ENCODE peak calls at places on chromosomes 3 and 15, in six cellular contexts. Q is K562, P is H1, X is lower leg skin, D is ovary, T is adrenal gland. R is an unnamed sample.

GRCh38 chr3:128984596-128984995 is 9.3 kb downstream of the CFAP92 start:
- DNase-seq in Q (no peak), P (no peak), X (no peak), D (no peak), T (no peak), R (no peak)

GRCh38 chr3:77707271-77707670 is 667.4 kb downstream of the ROBO2 start:
- DNase-seq in Q (no peak), P (no peak), X (no peak), D (no peak), T (no peak), R (no peak)

GRCh38 chr3:195284842-195285241 is 13.9 kb upstream of the XXYLT1 start:
- DNase-seq in Q (no peak), P (no peak), X (no peak), D (no peak), T (no peak), R (no peak)

GRCh38 chr3:102536479-102536878 is 101.7 kb downstream of the ZPLD1 start:
- DNase-seq in Q (no peak), P (no peak), X (no peak), D (no peak), T (no peak), R (peak)

GRCh38 chr3:192727032-192727847 is at the start of gene FGF12:
- DNase-seq in Q (peak), P (peak), X (no peak), D (peak), T (peak), R (peak)

GRCh38 chr3:52121813-52122212 is 32.4 kb downstream of the POC1A start:
- DNase-seq in Q (no peak), P (no peak), X (no peak), D (no peak), T (no peak), R (no peak)

GRCh38 chr15:36407647-36408046 is 171.8 kb upstream of the CDIN1 start:
- DNase-seq in Q (peak), P (no peak), X (no peak), D (no peak), T (peak), R (no peak)

GRCh38 chr3:175940881-175941280 is 1081.7 kb downstream of the NAALADL2 start:
- DNase-seq in Q (no peak), P (peak), X (no peak), D (no peak), T (no peak), R (no peak)

GRCh38 chr15:77532846-77533245 is 99.9 kb downstream of the LINGO1 start:
- DNase-seq in Q (no peak), P (no peak), X (no peak), D (no peak), T (no peak), R (no peak)

GRCh38 chr15:60859996-60860494 is 369.1 kb downstream of the RORA start:
- DNase-seq in Q (no peak), P (no peak), X (no peak), D (no peak), T (no peak), R (no peak)

GRCh38 chr3:73801444-73801843 is 176.7 kb upstream of the PDZRN3 start:
- DNase-seq in Q (no peak), P (no peak), X (no peak), D (no peak), T (no peak), R (no peak)

GRCh38 chr3:131053021-131053420 is 26.3 kb downstream of the NEK11 start:
- DNase-seq in Q (no peak), P (no peak), X (no peak), D (no peak), T (no peak), R (no peak)

GRCh38 chr3:175193815-175194518 is 334.8 kb downstream of the NAALADL2 start:
- DNase-seq in Q (no peak), P (no peak), X (no peak), D (no peak), T (no peak), R (no peak)

GRCh38 chr15:39682366-39682765 is 100.3 kb downstream of the FSIP1 start:
- DNase-seq in Q (no peak), P (no peak), X (no peak), D (no peak), T (no peak), R (no peak)

GRCh38 chr15:67013696-67014095 is 51.7 kb upstream of the SMAD3 start:
- DNase-seq in Q (no peak), P (peak), X (no peak), D (no peak), T (no peak), R (no peak)

GRCh38 chr15:89822951-89823701 is 8.5 kb upstream of the ANPEP start:
- DNase-seq in Q (no peak), P (no peak), X (no peak), D (no peak), T (no peak), R (no peak)

GRCh38 chr3:149751551-149751950 is 738 bp downstream of the COMMD2 start:
- DNase-seq in Q (no peak), P (no peak), X (no peak), D (no peak), T (no peak), R (no peak)

GRCh38 chr3:81823882-81824395 is 62.5 kb upstream of the GBE1 start:
- DNase-seq in Q (no peak), P (no peak), X (no peak), D (no peak), T (no peak), R (peak)

GRCh38 chr3:119276657-119277056 is 17.5 kb upstream of the ARHGAP31 start:
- DNase-seq in Q (no peak), P (no peak), X (no peak), D (no peak), T (no peak), R (no peak)

GRCh38 chr15:96367436-96368200 is 37.1 kb downstream of the NR2F2 start:
- DNase-seq in Q (no peak), P (peak), X (no peak), D (no peak), T (no peak), R (no peak)

GRCh38 chr3:155130001-155130400 is 49.9 kb downstream of the MME start:
- DNase-seq in Q (no peak), P (no peak), X (no peak), D (no peak), T (no peak), R (no peak)

GRCh38 chr15:43190178-43190577 is 5.0 kb downstream of the CCNDBP1 start:
- DNase-seq in Q (no peak), P (no peak), X (no peak), D (no peak), T (peak), R (peak)

GRCh38 chr3:23720885-23721284 is 84.9 kb upstream of the UBE2E1 start:
- DNase-seq in Q (no peak), P (no peak), X (no peak), D (no peak), T (no peak), R (no peak)

GRCh38 chr3:142353571-142353970 is 94.3 kb downstream of the XRN1 start:
- DNase-seq in Q (no peak), P (no peak), X (no peak), D (no peak), T (no peak), R (no peak)

GRCh38 chr3:3800076-3800448 is 831 bp downstream of the LRRN1 start:
- DNase-seq in Q (no peak), P (no peak), X (no peak), D (peak), T (no peak), R (peak)

GRCh38 chr15:60001642-60002527 is 2.2 kb upstream of the FOXB1 start:
- DNase-seq in Q (no peak), P (peak), X (no peak), D (no peak), T (no peak), R (no peak)

GRCh38 chr15:100372695-100373036 is 30.9 kb upstream of the ADAMTS17 start:
- DNase-seq in Q (no peak), P (no peak), X (peak), D (peak), T (peak), R (no peak)

GRCh38 chr3:66989860-66990696 is 8.0 kb upstream of the KBTBD8 start:
- DNase-seq in Q (peak), P (no peak), X (no peak), D (no peak), T (no peak), R (no peak)

GRCh38 chr15:42273900-42274692 is 863 bp upstream of the TMEM87A start:
- DNase-seq in Q (peak), P (peak), X (peak), D (peak), T (peak), R (peak)

GRCh38 chr3:101229681-101230080 is 90.7 kb downstream of the IMPG2 start:
- DNase-seq in Q (no peak), P (no peak), X (no peak), D (no peak), T (no peak), R (no peak)

GRCh38 chr3:105845488-105845887 is 23.3 kb downstream of the CBLB start:
- DNase-seq in Q (no peak), P (no peak), X (no peak), D (no peak), T (no peak), R (no peak)

GRCh38 chr3:136838641-136839555 is 20.0 kb downstream of the SLC35G2 start:
- DNase-seq in Q (peak), P (no peak), X (no peak), D (no peak), T (no peak), R (peak)

GRCh38 chr3:43286886-43287301 is 554 bp downstream of the SNRK start:
- DNase-seq in Q (no peak), P (peak), X (no peak), D (no peak), T (peak), R (no peak)

DNA sequence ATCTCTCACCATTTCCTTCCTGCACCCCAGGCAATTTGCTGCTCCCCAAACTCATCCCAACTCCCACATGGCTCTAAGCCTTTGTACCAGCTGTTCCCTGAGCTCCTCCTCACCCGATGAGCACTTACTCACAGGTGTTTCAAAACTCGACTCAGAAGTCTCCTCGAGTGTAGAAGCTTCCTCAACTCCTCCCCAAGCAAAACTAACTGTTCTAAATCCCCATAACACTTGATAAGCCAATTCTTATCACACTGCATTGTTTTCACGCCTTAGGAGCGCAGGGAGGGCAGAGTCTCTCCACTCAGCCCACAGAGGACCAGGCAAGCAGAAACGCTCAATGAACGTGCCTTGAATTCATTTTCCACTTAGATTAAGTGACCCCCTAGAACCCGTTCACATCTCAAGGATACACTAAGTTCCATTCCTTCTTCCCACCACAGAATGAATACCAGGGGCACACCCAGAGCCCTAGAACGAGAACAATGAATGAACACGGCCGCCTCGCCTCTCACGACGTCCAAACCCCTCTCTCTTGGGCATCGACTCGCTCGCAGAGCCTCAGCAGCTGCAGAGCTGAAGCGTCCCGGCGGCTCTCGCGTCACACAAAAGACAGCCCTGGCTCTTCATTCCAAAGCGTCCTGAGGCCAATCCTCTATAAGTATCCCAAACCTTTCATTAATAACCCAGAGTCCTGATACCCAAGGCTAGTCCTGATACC is 1.2 kb downstream of the RAF1 start:
- DNase-seq in Q (peak), P (no peak), X (peak), D (peak), T (peak), R (peak)
- TF ChIP-seq POLR2A in Q (peak), P (no peak), X (no peak), D (no peak), T (peak), R (no peak)

DNA sequence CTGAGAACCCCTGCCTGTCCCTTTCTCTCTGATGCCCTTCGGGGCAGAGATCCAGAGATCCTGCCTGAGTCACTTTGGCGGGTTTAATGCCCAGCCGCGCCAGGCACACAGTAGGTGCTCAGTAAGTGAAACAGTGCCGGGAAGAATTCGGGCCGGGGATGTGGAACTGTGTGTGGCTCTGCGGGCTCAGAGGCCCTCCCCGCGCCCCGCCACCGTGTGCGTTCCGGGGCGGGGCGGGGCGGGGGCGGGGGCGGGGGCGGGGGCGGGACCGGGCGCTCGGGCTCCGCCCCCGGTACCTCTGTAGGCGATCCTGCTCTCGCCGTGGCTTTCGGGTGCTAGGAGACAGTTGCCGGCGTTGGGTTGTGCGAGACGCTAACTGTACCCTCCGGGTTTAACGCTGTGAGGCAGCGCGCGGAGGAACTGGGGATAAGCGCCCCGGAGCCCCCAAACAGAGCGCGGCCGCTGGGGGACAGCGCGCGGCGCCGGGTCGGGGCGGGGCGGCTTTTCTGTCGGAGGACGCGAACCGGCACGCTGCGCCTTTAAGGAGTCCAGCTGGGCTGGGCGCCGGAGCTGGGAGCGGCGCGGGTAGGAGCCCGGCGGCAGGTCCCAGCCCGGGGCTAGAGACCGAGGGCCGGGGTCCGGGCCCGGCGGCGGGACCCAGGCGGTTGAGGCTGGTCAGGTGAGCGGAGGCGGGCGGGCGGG is at the start of gene ABHD6:
- DNase-seq in Q (peak), P (peak), X (peak), D (peak), T (peak), R (peak)
- TF ChIP-seq CTCF in Q (peak), P (peak), X (no peak), D (no peak), T (no peak), R (no peak)

DNA sequence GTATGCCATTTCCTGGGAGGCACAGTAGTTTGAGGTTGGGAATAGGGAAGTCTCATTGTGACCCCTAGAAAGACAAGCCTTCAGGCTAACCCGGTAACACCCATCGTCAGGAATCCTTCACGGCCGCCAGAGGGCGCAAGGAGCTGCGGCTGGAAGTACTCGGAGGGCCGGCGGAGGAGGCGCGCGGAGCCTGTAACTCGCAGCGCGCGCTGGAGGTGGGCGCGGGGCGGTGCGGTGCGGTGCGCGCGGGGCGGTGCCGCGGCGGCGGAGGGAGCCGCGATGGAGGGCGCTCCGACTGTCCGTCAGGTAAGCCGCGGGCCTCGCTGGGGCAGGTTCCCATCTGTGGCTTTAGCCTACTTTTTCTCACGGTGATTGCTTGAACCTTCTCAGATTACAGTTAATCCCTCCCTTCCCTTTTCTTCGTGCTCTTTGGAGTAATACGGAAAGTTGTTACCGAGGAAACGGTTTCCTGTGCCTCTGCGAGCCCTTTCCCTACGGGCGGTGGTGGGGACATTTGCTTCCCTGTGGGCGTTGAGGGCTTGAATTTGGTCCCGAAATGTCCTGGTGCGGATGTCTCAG is at the start of gene GRAMD1C:
- DNase-seq in Q (peak), P (peak), X (peak), D (peak), T (peak), R (peak)
- TF ChIP-seq POLR2A in Q (no peak), P (no peak), X (no peak), D (no peak), T (no peak), R (no peak)

GRCh38 chr3:186589115-186589514 is 18.6 kb downstream of the DNAJB11 start:
- DNase-seq in Q (peak), P (no peak), X (no peak), D (no peak), T (no peak), R (no peak)
- TF ChIP-seq CTCF in Q (peak), P (peak), X (no peak), D (no peak), T (no peak), R (no peak)

GRCh38 chr15:85307687-85308045 is 72.7 kb upstream of the AKAP13 start:
- DNase-seq in Q (no peak), P (no peak), X (no peak), D (no peak), T (no peak), R (no peak)
- TF ChIP-seq POLR2A in Q (no peak), P (no peak), X (no peak), D (no peak), T (no peak), R (no peak)

DNA sequence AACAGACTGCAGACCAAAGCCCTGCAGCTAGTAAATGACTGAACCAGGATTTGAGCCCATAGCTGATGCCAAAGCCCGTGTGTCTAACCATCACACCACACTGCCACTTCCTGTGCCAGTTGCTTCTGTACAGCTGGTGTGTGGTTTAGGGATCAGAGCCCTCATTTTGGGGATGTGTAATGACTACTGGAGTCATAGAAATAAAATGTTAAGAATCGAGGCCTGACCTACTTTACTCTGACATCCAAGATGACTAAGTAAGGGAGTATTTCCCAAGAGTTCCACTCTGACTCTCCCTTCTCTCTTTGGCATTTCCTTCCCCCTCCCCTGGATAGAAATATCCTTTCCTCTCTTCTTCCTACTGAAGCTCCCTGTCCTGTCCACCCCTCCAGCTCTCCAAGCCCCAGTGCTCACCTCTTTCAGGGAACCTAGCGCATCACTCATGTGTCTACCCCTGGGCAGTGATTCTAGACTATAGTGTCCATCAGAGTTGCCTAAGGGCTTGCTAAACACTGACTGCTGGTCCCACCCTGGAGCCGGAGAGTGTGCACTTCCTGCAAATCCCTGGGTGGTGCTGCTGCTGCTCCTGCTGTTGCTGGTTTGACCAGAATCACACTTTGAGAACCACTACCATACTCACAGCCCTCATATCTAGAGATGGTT is 53.8 kb downstream of the MGLL start:
- DNase-seq in Q (no peak), P (no peak), X (no peak), D (no peak), T (peak), R (no peak)
- TF ChIP-seq CTCF in Q (no peak), P (no peak), X (no peak), D (no peak), T (no peak), R (no peak)

GRCh38 chr3:11136871-11137626 is 17.2 kb upstream of the HRH1 start:
- DNase-seq in Q (peak), P (no peak), X (peak), D (peak), T (peak), R (no peak)
- TF ChIP-seq POLR2A in Q (no peak), P (no peak), X (no peak), D (no peak), T (no peak), R (no peak)